ENCODE peak calls at places on chromosome 10, in five cellular contexts. F is lower leg skin, K is Calu3, M is amniotic stem cell, A is SK-N-DZ. W is an unnamed sample.

GRCh38 chr10:8360814-8361509 is 306.5 kb downstream of the GATA3 start:
- DNase-seq in K (no peak), A (no peak), M (no peak), F (no peak), W (no peak)

GRCh38 chr10:91908358-91909177 is 718 bp downstream of the FGFBP3 start:
- DNase-seq in F (peak), M (no peak), A (peak), K (peak), W (peak)

GRCh38 chr10:104777086-104777799 is 136.2 kb downstream of the SORCS3 start:
- DNase-seq in M (no peak), A (no peak), F (no peak), K (no peak), W (no peak)

GRCh38 chr10:79280956-79281355 is 66.3 kb upstream of the PPIF start:
- DNase-seq in A (no peak), M (no peak), F (no peak), K (no peak), W (no peak)

GRCh38 chr10:125060851-125061556 is 99.4 kb downstream of the CTBP2 start:
- DNase-seq in F (peak), K (peak), M (peak), A (peak), W (no peak)

GRCh38 chr10:61248013-61248412 is 205.2 kb downstream of the TMEM26 start:
- DNase-seq in M (no peak), K (no peak), A (no peak), F (no peak), W (no peak)

GRCh38 chr10:42984761-42985325 is 92.0 kb upstream of the RET start:
- DNase-seq in K (no peak), F (peak), A (no peak), M (no peak), W (no peak)

GRCh38 chr10:55146032-55146431 is 345.0 kb upstream of the PCDH15 start:
- DNase-seq in F (no peak), A (no peak), K (peak), M (no peak), W (no peak)

GRCh38 chr10:19987931-19988330 is 171.7 kb downstream of the PLXDC2 start:
- DNase-seq in A (no peak), K (no peak), M (no peak), F (no peak), W (no peak)

GRCh38 chr10:47339759-47340612 is 8.2 kb upstream of the RBP3 start:
- DNase-seq in K (no peak), A (no peak), M (no peak), F (peak), W (no peak)

GRCh38 chr10:514137-514671 is 175.3 kb downstream of the DIP2C start:
- DNase-seq in A (no peak), F (no peak), K (peak), M (no peak), W (no peak)

GRCh38 chr10:115975031-115975430 is 298.0 kb downstream of the GFRA1 start:
- DNase-seq in M (no peak), A (no peak), F (no peak), K (no peak), W (no peak)

GRCh38 chr10:69902835-69903535 is 101.3 kb downstream of the COL13A1 start:
- DNase-seq in M (no peak), K (peak), F (no peak), A (no peak), W (no peak)

GRCh38 chr10:123229927-123230630 is 75.9 kb downstream of the BUB3 start:
- DNase-seq in A (peak), M (no peak), F (no peak), K (no peak), W (no peak)

GRCh38 chr10:102065561-102066420 is 642 bp downstream of the HPS6 start:
- DNase-seq in F (no peak), A (peak), M (no peak), K (peak), W (peak)

GRCh38 chr10:13632879-13633437 is 46.2 kb downstream of the PRPF18 start:
- DNase-seq in M (no peak), A (no peak), K (no peak), F (no peak), W (no peak)

GRCh38 chr10:101959349-101959916 is 96.5 kb downstream of the ARMH3 start:
- DNase-seq in M (no peak), K (no peak), A (no peak), F (no peak), W (no peak)

W was measured in SW480.